ENCODE peak calls at places on chromosomes 13 and 19, in four cellular contexts. One of them, this sample, is unnamed.

GRCh38 chr13:100601716-100602115 is 13.1 kb upstream of the GGACT start:
- DNase-seq in lower leg skin: peak
- DNase-seq in uterus: no peak
- DNase-seq in astrocyte: no peak
- DNase-seq in this sample: no peak

GRCh38 chr13:75635621-75636338 is at the start of gene LMO7:
- DNase-seq in lower leg skin: peak
- DNase-seq in uterus: peak
- DNase-seq in astrocyte: peak
- DNase-seq in this sample: peak

GRCh38 chr13:53382008-53382407 is 353.4 kb downstream of the OLFM4 start:
- DNase-seq in lower leg skin: no peak
- DNase-seq in uterus: no peak
- DNase-seq in astrocyte: no peak
- DNase-seq in this sample: no peak

GRCh38 chr13:108947551-108948030 is 318.2 kb downstream of the MYO16 start:
- DNase-seq in lower leg skin: peak
- DNase-seq in uterus: peak
- DNase-seq in astrocyte: peak
- DNase-seq in this sample: no peak

GRCh38 chr13:34571716-34572115 is 370.4 kb upstream of the NBEA start:
- DNase-seq in lower leg skin: no peak
- DNase-seq in uterus: no peak
- DNase-seq in astrocyte: no peak
- DNase-seq in this sample: no peak

GRCh38 chr13:20351279-20352022 is 119.3 kb upstream of the GJB6 start:
- DNase-seq in lower leg skin: no peak
- DNase-seq in uterus: no peak
- DNase-seq in astrocyte: peak
- DNase-seq in this sample: no peak

GRCh38 chr13:27201661-27202060 is 30.1 kb upstream of the USP12 start:
- DNase-seq in lower leg skin: no peak
- DNase-seq in uterus: no peak
- DNase-seq in astrocyte: no peak
- DNase-seq in this sample: no peak

GRCh38 chr13:24230428-24231072 is 70.0 kb downstream of the SPATA13 start:
- DNase-seq in lower leg skin: no peak
- DNase-seq in uterus: no peak
- DNase-seq in astrocyte: no peak
- DNase-seq in this sample: peak

GRCh38 chr13:57631607-57632275 is at the start of gene PCDH17:
- DNase-seq in lower leg skin: no peak
- DNase-seq in uterus: peak
- DNase-seq in astrocyte: peak
- DNase-seq in this sample: no peak

GRCh38 chr19:16890461-16891184 is 1.8 kb downstream of the F2RL3 start:
- DNase-seq in lower leg skin: no peak
- DNase-seq in uterus: no peak
- DNase-seq in astrocyte: no peak
- DNase-seq in this sample: no peak

GRCh38 chr19:20999731-21000352 is 20.6 kb upstream of the ZNF430 start:
- DNase-seq in lower leg skin: peak
- DNase-seq in uterus: peak
- DNase-seq in astrocyte: peak
- DNase-seq in this sample: peak

GRCh38 chr13:93108111-93108581 is 118.5 kb upstream of the GPC6 start:
- DNase-seq in lower leg skin: no peak
- DNase-seq in uterus: no peak
- DNase-seq in astrocyte: peak
- DNase-seq in this sample: no peak

GRCh38 chr19:51327066-51327985 is 14.6 kb downstream of the VSIG10L start:
- DNase-seq in lower leg skin: no peak
- DNase-seq in uterus: no peak
- DNase-seq in astrocyte: no peak
- DNase-seq in this sample: peak

DNA sequence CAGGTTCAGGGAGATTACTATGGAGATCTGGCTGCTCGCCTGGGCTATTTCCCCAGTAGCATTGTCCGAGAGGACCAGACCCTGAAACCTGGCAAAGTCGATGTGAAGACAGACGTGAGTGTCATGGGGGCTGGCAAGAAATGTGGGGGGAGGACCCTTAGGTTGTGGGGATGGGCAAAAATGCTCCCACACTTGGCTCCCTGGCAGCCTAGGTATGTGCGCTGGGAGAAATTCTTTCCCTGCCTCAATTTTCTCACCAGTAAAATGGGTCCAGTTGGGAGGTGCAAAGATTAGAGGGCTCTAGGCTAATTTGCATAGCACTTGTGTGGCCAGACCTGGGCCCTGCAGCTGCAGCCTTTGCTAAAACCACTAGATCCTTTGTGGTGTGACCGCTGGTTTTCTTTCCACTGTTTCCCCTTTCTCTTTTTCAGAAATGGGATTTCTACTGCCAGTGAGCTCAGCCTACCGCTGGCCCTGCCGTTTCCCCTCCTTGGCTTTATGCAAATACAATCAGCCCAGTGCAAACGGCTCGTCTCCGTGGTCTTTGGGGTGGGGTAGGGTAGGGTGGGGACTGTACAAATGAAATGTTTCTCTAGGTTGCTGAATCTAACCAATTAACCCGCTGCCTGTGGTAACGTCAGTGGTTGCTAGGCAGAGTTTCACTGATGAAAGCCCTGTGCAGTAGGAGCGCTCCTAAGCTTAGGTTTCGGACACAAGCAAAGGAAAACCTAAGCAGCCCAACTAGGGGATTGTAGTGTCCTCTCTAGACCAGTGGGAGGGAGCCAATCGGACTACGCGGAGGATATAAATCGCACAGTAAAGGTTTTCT is 867 bp upstream of the RAB4B start:
- DNase-seq in lower leg skin: peak
- DNase-seq in uterus: peak
- DNase-seq in astrocyte: peak
- DNase-seq in this sample: peak
- TF ChIP-seq CTCF in lower leg skin: no peak
- TF ChIP-seq CTCF in uterus: no peak
- TF ChIP-seq CTCF in astrocyte: no peak
- TF ChIP-seq CTCF in this sample: no peak

DNA sequence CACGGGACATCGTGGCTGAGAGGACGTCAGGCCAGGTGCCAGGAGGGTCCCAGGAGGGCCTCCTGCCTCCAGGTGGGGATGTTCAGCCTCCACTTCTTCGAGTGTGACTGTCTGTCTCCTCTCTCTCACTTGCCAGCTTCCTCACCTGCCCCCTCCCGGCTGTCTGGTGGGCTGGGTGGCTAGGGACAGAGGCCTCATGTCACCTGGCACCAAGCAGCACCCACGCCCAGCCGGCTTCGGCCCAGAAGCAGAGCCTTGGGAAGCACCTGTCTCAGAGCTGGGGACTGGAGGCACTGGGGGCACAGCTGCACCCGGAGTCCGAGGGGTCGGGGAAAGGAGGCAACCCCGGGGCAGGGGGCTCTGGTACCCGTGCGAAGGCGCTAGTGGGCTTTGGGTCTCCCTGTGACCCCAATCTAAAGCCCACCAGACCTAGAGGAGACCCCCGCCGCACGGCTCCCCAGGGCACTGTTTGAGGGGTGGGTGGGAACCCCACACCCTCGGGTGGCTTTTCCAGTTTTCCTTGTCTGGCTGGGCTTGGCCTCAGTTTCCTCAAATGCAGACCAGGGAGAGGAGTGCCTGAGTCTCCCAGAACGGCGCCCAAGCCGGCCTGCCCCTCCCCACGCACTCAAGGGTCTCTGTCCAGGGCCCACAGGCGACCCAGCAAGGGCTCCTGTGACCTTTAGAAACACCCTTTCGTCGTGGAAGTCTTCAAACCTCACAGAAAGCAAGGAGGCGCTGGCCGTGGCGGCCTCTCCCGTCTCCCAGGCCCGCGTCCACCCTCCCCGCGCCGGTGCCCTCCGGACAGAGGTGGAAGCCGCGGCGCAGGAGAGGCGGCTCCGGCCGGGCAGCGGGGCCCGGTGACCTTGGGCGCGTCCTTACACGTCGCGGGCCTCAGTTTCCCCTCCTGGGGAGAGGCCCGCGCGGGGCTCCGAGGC is 656 bp upstream of the HCN2 start:
- DNase-seq in lower leg skin: no peak
- DNase-seq in uterus: no peak
- DNase-seq in astrocyte: no peak
- DNase-seq in this sample: no peak
- TF ChIP-seq CTCF in lower leg skin: no peak
- TF ChIP-seq CTCF in uterus: no peak
- TF ChIP-seq CTCF in astrocyte: no peak
- TF ChIP-seq CTCF in this sample: no peak

DNA sequence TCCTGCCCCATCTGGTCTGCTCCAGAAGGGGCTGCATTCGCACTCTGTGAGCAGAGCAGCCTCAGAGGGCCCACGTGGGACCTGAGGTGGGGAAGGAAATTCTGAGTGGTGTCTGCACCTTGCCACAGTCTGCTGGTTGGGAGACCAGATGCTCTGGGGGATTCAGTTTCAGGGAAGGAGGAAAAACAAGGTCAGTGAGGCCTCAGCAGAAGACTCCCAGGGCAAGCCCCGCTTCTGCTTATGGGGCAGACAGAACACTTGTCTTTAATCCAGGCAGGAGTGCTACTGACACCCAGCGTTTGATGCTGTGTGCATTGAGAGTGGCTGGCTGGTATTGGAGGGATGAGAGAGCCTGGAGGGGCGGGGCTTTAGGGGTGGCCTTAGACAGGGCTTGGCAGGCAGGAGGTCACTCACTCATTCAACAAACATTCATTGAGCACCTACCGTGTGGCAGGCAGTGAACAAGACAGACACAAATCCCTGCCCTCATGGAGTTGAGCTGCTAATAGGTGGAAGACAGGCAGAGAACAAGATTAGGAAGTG is 4.9 kb upstream of the CLEC17A start:
- DNase-seq in lower leg skin: no peak
- DNase-seq in uterus: no peak
- DNase-seq in astrocyte: no peak
- DNase-seq in this sample: no peak
- TF ChIP-seq CTCF in lower leg skin: no peak
- TF ChIP-seq CTCF in uterus: no peak
- TF ChIP-seq CTCF in astrocyte: no peak
- TF ChIP-seq CTCF in this sample: no peak

GRCh38 chr19:36140289-36141038 is 598 bp downstream of the CAPNS1 start:
- DNase-seq in lower leg skin: peak
- DNase-seq in uterus: peak
- DNase-seq in astrocyte: peak
- DNase-seq in this sample: peak

GRCh38 chr19:36141039-36141914 is 1.4 kb downstream of the CAPNS1 start:
- DNase-seq in lower leg skin: peak
- DNase-seq in uterus: peak
- DNase-seq in astrocyte: peak
- DNase-seq in this sample: peak

GRCh38 chr19:36142046-36142445 is 2.2 kb downstream of the CAPNS1 start:
- DNase-seq in lower leg skin: no peak
- DNase-seq in uterus: no peak
- DNase-seq in astrocyte: no peak
- DNase-seq in this sample: no peak

GRCh38 chr19:36139120-36139472 is 770 bp upstream of the CAPNS1 start:
- DNase-seq in lower leg skin: no peak
- DNase-seq in uterus: no peak
- DNase-seq in astrocyte: no peak
- DNase-seq in this sample: no peak

DNA sequence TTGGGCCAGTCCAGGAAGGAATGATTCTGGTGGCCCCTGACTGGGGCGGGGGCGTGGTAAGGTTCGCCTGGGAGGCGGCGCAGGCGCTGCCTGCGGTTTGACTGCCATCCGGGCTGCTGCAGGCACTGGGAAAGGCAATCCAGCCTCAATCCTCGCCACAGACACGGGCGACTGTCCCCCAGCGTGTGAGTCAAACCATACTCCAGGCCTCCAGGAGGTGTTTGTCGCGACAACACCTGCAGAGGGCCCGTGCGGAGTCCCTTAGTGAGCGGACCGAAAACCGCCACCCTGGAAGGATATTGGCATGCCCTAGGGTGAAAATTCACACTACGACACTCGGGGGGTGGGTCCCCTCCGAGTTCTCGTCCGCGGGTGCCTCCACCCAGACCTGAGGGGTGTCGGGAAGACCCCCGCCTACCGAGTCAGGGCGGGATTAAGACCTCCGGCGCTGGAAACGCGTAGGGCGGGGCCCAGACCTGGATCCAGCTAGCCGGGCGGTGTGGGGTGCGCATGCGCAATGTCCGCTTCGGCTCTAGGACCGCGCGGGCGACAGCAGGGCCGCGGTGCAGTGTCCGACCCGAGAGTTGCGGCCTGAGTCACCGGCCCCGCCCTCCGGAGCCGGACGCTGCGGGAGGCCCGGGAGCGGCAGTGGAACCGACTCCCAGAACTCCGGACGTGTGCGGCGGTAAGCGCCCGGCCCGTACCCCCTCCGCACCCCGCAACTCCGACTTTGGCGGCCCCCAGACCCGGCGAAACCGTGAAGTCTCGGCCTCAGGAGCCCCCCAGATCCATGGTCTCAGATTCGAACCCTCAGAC is at the start of gene CAPNS1:
- DNase-seq in lower leg skin: peak
- DNase-seq in uterus: peak
- DNase-seq in astrocyte: peak
- DNase-seq in this sample: peak
- TF ChIP-seq CTCF in lower leg skin: no peak
- TF ChIP-seq CTCF in uterus: peak
- TF ChIP-seq CTCF in astrocyte: no peak
- TF ChIP-seq CTCF in this sample: no peak

GRCh38 chr19:49863935-49864320 is 3.4 kb downstream of the PNKP start:
- DNase-seq in lower leg skin: no peak
- DNase-seq in uterus: no peak
- DNase-seq in astrocyte: no peak
- DNase-seq in this sample: no peak

GRCh38 chr19:49861541-49862410 is 5.6 kb downstream of the PNKP start:
- DNase-seq in lower leg skin: no peak
- DNase-seq in uterus: peak
- DNase-seq in astrocyte: no peak
- DNase-seq in this sample: no peak

GRCh38 chr19:49863254-49863934 is 4.0 kb downstream of the PNKP start:
- DNase-seq in lower leg skin: no peak
- DNase-seq in uterus: no peak
- DNase-seq in astrocyte: no peak
- DNase-seq in this sample: no peak

GRCh38 chr19:49861127-49861526 is 6.2 kb downstream of the PNKP start:
- DNase-seq in lower leg skin: no peak
- DNase-seq in uterus: peak
- DNase-seq in astrocyte: no peak
- DNase-seq in this sample: no peak

GRCh38 chr19:49862411-49863253 is 4.7 kb downstream of the PNKP start:
- DNase-seq in lower leg skin: no peak
- DNase-seq in uterus: no peak
- DNase-seq in astrocyte: no peak
- DNase-seq in this sample: no peak
- TF ChIP-seq CTCF in lower leg skin: no peak
- TF ChIP-seq CTCF in uterus: no peak
- TF ChIP-seq CTCF in astrocyte: no peak
- TF ChIP-seq CTCF in this sample: no peak

DNA sequence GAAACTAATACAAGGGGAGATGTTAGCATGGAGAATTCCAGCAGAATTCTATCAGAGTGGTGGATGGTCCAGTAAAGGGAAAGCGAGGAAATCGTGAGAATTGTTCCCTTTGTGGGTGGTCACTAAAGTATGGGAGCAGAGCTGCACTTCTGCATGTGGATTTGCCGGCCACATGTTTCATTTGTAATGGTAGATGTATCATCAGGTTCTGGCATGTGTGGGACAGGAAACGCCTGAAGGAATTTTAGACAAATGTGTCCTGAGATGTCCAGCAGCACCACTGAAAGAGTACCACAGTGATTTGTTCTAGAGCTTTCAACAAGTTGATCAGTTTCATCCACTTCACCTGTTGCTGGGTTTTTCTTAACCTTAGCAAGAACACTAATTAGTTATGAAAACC is 308.4 kb downstream of the SHISA2 start:
- DNase-seq in lower leg skin: no peak
- DNase-seq in uterus: no peak
- DNase-seq in astrocyte: no peak
- DNase-seq in this sample: no peak
- TF ChIP-seq CTCF in lower leg skin: no peak
- TF ChIP-seq CTCF in uterus: no peak
- TF ChIP-seq CTCF in astrocyte: no peak
- TF ChIP-seq CTCF in this sample: no peak